ENCODE peak calls at places on chromosomes 12 and 14, in nine cellular contexts. N, L, Z, O, G, Q, M, J and B are unnamed samples.
A peak's percentile ranks its signal among the peaks of the same experiment; 100 is the strongest.

GRCh38 chr14:69592923-69593677 is 18.3 kb upstream of the SUSD6 start:
- DNase-seq in J (no peak), O (peak; percentile 36), M (no peak), Z (peak; percentile 82), Q (no peak), L (no peak), G (no peak), N (no peak), B (peak; percentile 54)

GRCh38 chr12:48105321-48105866 is 485 bp downstream of the SENP1 start:
- DNase-seq in Z (no peak), M (no peak), N (no peak), J (peak; percentile 71), O (no peak), Q (peak; percentile 84), L (no peak), G (peak; percentile 56), B (no peak)

GRCh38 chr12:132560421-132560830 is 50.0 kb downstream of the LRCOL1 start:
- DNase-seq in L (no peak), M (peak; percentile 85), J (no peak), Q (no peak), G (peak; percentile 26), Z (no peak), O (no peak), N (peak; percentile 38), B (no peak)

GRCh38 chr14:87461704-87462103 is 531.3 kb downstream of the GALC start:
- DNase-seq in O (no peak), M (no peak), N (no peak), L (no peak), Q (no peak), J (no peak), G (no peak), Z (no peak), B (no peak)

GRCh38 chr12:75471928-75472865 is 8.4 kb upstream of the GLIPR1 start:
- DNase-seq in N (no peak), M (no peak), O (no peak), J (no peak), L (no peak), Q (peak; percentile 94), Z (no peak), G (no peak), B (no peak)

GRCh38 chr14:95460647-95461478 is 55.6 kb downstream of the SYNE3 start:
- DNase-seq in G (peak; percentile 52), N (no peak), M (peak; percentile 83), Q (no peak), J (peak; percentile 97), O (no peak), Z (no peak), L (no peak), B (no peak)

GRCh38 chr14:22900088-22900799 is 17.2 kb downstream of the REM2 start:
- DNase-seq in L (no peak), Q (peak; percentile 91), N (no peak), G (peak; percentile 70), O (peak; percentile 78), Z (peak; percentile 31), J (peak; percentile 84), M (peak; percentile 90), B (peak; percentile 51)

GRCh38 chr12:123126294-123127144 is 24.4 kb downstream of the PITPNM2 start:
- DNase-seq in M (peak; percentile 76), G (peak; percentile 75), J (peak; percentile 98), N (peak; percentile 33), Q (no peak), O (no peak), L (no peak), Z (no peak), B (no peak)

GRCh38 chr12:31279525-31279924 is 46.4 kb downstream of the SINHCAF start:
- DNase-seq in N (no peak), J (peak; percentile 14), M (peak; percentile 55), O (no peak), G (no peak), Q (no peak), L (no peak), Z (no peak), B (no peak)

GRCh38 chr12:5525783-5526367 is 94.0 kb downstream of the NTF3 start:
- DNase-seq in M (peak; percentile 29), G (no peak), Z (no peak), N (no peak), Q (no peak), J (no peak), L (no peak), O (no peak), B (no peak)

GRCh38 chr14:90604356-90604755 is 207.5 kb downstream of the CALM1 start:
- DNase-seq in M (no peak), L (no peak), J (no peak), O (no peak), G (peak; percentile 13), N (no peak), Q (no peak), Z (no peak), B (peak; percentile 50)

GRCh38 chr12:41067941-41068645 is 120.0 kb upstream of the PDZRN4 start:
- DNase-seq in O (no peak), M (no peak), N (no peak), Q (no peak), L (no peak), J (no peak), Z (no peak), G (no peak), B (no peak)

GRCh38 chr12:112761366-112761986 is 30.1 kb upstream of the RPH3A start:
- DNase-seq in Z (no peak), Q (no peak), J (no peak), N (no peak), O (no peak), M (peak; percentile 40), L (no peak), G (no peak), B (no peak)

GRCh38 chr12:41940571-41940970 is 204.1 kb downstream of the GXYLT1 start:
- DNase-seq in O (no peak), L (no peak), M (no peak), Z (no peak), G (no peak), J (no peak), N (no peak), Q (no peak), B (no peak)

GRCh38 chr14:26383286-26383685 is 214.5 kb downstream of the NOVA1 start:
- DNase-seq in O (no peak), J (no peak), G (no peak), Z (no peak), M (no peak), Q (no peak), L (no peak), N (no peak), B (no peak)

DNA sequence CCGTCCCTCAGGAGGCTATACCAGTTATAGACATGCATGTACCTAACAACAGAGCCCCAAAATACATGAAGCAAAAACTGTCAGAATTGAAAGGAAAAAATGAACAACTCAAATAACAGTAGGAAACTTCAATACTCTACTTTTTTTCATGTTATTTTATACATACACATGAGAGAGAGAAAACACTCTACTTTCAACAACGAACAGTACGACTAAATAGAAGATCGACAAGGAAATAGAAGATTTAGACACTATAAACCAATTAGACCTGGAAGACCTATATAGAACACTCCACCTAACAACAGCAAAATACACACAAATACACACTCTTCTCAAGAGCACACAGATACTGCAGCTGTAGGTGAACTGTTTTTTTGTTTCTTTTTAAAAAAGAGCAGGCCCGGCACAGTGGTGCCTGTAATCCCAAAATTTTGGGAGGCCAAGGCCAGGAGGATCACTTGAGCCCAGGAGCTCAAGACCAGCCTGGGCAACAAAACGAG is 34.7 kb upstream of the PNMA1 start:
- DNase-seq in J (peak; percentile 26), M (no peak), L (no peak), G (no peak), Z (no peak), Q (no peak), O (no peak), N (no peak), B (no peak)
- H3K4me1 ChIP-seq in J (peaks cover 53% of the 10 kb centered on the region), M (peaks cover 9% of the 10 kb centered on the region), L (peaks cover 82% of the 10 kb centered on the region), G (peaks cover 74% of the 10 kb centered on the region), Z (peaks cover 15% of the 10 kb centered on the region), Q (peaks cover 98% of the 10 kb centered on the region), O (peaks cover 100% of the 10 kb centered on the region), N (peaks cover 100% of the 10 kb centered on the region), B (peaks cover 89% of the 10 kb centered on the region)

GRCh38 chr14:101761881-101762529 is 496 bp downstream of the PPP2R5C start:
- DNase-seq in M (no peak), L (peak; percentile 20), N (peak; percentile 54), G (peak; percentile 24), J (peak; percentile 96), Z (no peak), Q (peak; percentile 76), O (peak; percentile 39), B (peak; percentile 52)
- H3K27ac ChIP-seq in M (no peak overlapping the region), L (peak overlapping the region; percentile 99), N (peak overlapping the region; percentile 82), G (no peak overlapping the region), J (no peak overlapping the region), Z (no peak overlapping the region), Q (peak overlapping the region; percentile 73), O (peak overlapping the region; percentile 84), B (peak overlapping the region; percentile 79)

DNA sequence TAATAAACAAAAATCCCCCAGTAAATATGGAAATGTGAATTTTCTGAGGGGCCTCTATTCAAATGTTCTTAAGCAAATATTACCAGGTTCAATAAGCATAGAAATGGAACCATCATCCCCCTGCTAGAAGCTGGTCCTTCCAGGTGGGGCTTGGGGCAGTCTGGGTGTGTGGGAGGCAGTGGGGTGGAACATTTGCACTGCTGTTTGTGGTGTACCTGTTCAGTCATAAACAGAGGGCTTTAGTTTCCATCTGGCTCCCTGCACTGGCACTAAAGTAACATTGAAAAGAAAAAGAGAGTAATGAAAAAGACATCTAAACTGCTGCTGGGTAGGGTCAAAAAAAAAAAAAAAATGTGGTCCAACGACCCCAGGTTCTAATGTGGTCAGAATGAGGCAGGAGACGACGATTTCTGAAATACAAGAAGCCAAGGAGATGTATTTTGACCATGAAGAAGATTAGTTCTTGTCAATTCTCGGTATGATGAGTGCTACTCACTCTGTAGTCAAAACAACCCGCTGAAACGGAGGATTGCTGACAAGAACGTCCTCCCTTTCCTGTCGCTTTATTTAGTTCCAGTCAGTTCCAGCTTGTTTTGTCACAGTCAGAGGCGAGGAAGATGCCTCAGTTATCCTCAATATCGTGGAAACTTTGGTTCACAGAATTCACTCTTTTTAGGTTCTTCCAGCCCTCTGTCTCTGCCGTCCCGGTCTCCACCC is 44.2 kb upstream of the MANSC4 start:
- DNase-seq in J (no peak), O (no peak), G (no peak), L (no peak), N (no peak), Z (no peak), M (no peak), Q (no peak), B (no peak)
- H3K4me1 ChIP-seq in J (peaks cover 14% of the 10 kb centered on the region), O (no peaks in the 10 kb centered on the region), G (peaks cover 24% of the 10 kb centered on the region), L (no peaks in the 10 kb centered on the region), N (peaks cover 11% of the 10 kb centered on the region), Z (no peaks in the 10 kb centered on the region), M (no peaks in the 10 kb centered on the region), Q (peaks cover 29% of the 10 kb centered on the region), B (peaks cover 15% of the 10 kb centered on the region)

DNA sequence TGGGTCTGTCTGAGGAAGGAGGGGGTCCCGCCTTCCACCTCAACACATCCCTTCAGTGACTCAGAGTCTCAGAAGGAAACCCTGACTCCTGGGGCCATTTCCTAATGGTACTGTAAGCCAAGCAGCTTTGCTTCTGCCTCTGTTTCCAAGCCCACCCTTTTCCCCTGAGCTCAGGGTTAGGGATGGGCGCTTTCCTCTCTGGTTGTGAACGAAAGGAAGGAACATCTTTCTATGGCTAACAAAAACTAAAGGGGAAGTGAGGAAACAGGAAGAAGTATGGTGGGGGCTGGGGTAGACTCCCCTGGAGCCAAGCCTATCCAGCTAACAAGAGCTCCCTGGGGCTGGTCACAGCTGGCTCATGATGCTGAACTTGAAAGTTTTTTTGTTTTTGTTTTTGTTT is 11.6 kb upstream of the UNC119B start:
- DNase-seq in M (no peak), G (peak; percentile 71), Q (no peak), J (no peak), N (no peak), Z (no peak), L (no peak), O (no peak), B (no peak)
- H3K27ac ChIP-seq in M (no peak overlapping the region), G (peak overlapping the region; percentile 66), Q (no peak overlapping the region), J (no peak overlapping the region), N (peak overlapping the region; percentile 23), Z (no peak overlapping the region), L (no peak overlapping the region), O (no peak overlapping the region), B (peak overlapping the region; percentile 57)